ENCODE peak calls at places on chromosomes 13 and 19, in six cellular contexts. Z is IMR-90, Y is left ventricle myocardium inferior, R is cardiac fibroblast, M is RWPE1, C is uterus. B is an unnamed sample.

GRCh38 chr19:42184401-42184861 is 33.0 kb downstream of the DEDD2 start:
- DNase-seq in Z (peak), Y (peak), R (peak), M (peak), C (peak), B (peak)

GRCh38 chr19:3468211-3468610 is 12.1 kb downstream of the SMIM24 start:
- DNase-seq in Z (no peak), Y (no peak), R (no peak), M (no peak), C (no peak), B (no peak)

GRCh38 chr19:35272122-35272715 is 3.5 kb downstream of the USF2 start:
- DNase-seq in Z (no peak), Y (no peak), R (no peak), M (no peak), C (no peak), B (no peak)

GRCh38 chr19:46381746-46382345 is 31.5 kb downstream of the CCDC8 start:
- DNase-seq in Z (no peak), Y (no peak), R (no peak), M (no peak), C (no peak), B (no peak)

GRCh38 chr19:43807651-43808050 is 5.4 kb upstream of the LYPD5 start:
- DNase-seq in Z (no peak), Y (no peak), R (no peak), M (no peak), C (no peak), B (no peak)

GRCh38 chr13:79281335-79281734 is 124.7 kb downstream of the RBM26 start:
- DNase-seq in Z (no peak), Y (no peak), R (no peak), M (no peak), C (no peak), B (no peak)

GRCh38 chr13:60369242-60369641 is 27.8 kb upstream of the TDRD3 start:
- DNase-seq in Z (peak), Y (no peak), R (peak), M (no peak), C (no peak), B (no peak)

GRCh38 chr13:45626731-45627374 is 11.3 kb upstream of the ERICH6B start:
- DNase-seq in Z (no peak), Y (no peak), R (no peak), M (no peak), C (no peak), B (no peak)

GRCh38 chr13:35857769-35858168 is 273.4 kb downstream of the DCLK1 start:
- DNase-seq in Z (peak), Y (no peak), R (peak), M (no peak), C (no peak), B (no peak)

GRCh38 chr13:90107658-90108057 is 1239.8 kb upstream of the MIR17HG start:
- DNase-seq in Z (no peak), Y (no peak), R (no peak), M (no peak), C (no peak), B (no peak)

GRCh38 chr19:6092329-6093286 is 17.7 kb downstream of the RFX2 start:
- DNase-seq in Z (peak), Y (peak), R (peak), M (peak), C (peak), B (no peak)

GRCh38 chr19:16067205-16067938 is 8.9 kb upstream of the TPM4 start:
- DNase-seq in Z (peak), Y (no peak), R (peak), M (peak), C (peak), B (no peak)

GRCh38 chr19:3627351-3627723 is 747 bp upstream of the CACTIN start:
- DNase-seq in Z (no peak), Y (no peak), R (no peak), M (no peak), C (no peak), B (no peak)

GRCh38 chr19:46442808-46443450 is 14.2 kb upstream of the PNMA8C start:
- DNase-seq in Z (peak), Y (no peak), R (peak), M (peak), C (peak), B (no peak)

GRCh38 chr13:46354143-46355087 is 32.6 kb downstream of the RUBCNL start:
- DNase-seq in Z (peak), Y (no peak), R (peak), M (peak), C (no peak), B (no peak)

GRCh38 chr19:294819-295686 is 3.9 kb upstream of the PLPP2 start:
- DNase-seq in Z (peak), Y (no peak), R (peak), M (peak), C (no peak), B (no peak)

GRCh38 chr19:39740395-39740794 is 2.6 kb upstream of the CLC start:
- DNase-seq in Z (no peak), Y (no peak), R (no peak), M (no peak), C (no peak), B (no peak)

GRCh38 chr13:90089051-90089450 is 1258.4 kb upstream of the MIR17HG start:
- DNase-seq in Z (no peak), Y (no peak), R (no peak), M (no peak), C (no peak), B (no peak)

DNA sequence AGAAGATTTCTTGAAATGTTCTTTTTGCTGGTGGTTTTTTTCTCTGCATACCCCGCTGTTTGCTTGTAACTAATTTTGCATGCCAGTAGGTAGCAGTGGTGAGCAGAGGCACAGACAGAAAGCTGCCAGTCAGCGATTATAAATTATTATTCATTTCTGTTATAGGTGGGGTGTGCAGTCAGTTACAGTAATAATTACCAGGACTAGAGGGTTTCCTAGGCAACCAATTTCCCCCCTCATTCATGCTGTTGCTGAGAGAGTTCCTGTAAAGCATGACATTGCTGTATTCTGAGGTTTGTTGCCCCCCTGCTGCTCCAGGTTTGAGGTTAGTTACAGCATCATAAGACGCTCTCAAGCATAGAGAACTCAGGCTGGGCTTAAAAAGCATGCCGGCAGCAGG is 104.5 kb downstream of the URI1 start:
- DNase-seq in Z (peak), Y (no peak), R (peak), M (no peak), C (no peak), B (no peak)
- TF ChIP-seq CTCF in Z (peak), Y (peak), R (peak), M (peak), C (no peak), B (no peak)

DNA sequence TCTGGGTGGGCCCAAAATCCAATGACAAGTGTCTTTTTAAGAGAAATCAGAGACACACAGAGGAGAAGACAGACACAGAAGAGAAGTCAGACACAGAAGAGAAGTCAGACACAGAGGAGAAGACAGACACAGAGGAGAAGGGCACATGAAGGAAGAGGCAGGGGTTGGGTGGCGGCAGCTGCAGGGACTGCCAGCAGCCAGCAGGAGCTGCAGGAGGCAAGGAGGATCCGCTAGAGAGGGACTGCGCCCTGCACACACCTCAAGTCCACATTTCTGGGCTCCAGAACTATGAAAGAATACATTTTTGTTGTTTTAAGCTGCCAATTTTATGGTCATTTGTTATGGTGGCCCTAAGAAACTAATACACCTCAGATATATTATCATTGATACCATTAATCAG is 140.6 kb downstream of the ZIC5 start:
- DNase-seq in Z (no peak), Y (no peak), R (no peak), M (no peak), C (no peak), B (no peak)
- TF ChIP-seq CTCF in Z (no peak), Y (no peak), R (no peak), M (no peak), C (no peak), B (no peak)

GRCh38 chr13:25335856-25336255 is 34.4 kb downstream of the NUP58 start:
- DNase-seq in Z (peak), Y (no peak), R (peak), M (no peak), C (no peak), B (no peak)

GRCh38 chr13:25329706-25330105 is 28.3 kb downstream of the NUP58 start:
- DNase-seq in Z (peak), Y (no peak), R (peak), M (no peak), C (no peak), B (no peak)

DNA sequence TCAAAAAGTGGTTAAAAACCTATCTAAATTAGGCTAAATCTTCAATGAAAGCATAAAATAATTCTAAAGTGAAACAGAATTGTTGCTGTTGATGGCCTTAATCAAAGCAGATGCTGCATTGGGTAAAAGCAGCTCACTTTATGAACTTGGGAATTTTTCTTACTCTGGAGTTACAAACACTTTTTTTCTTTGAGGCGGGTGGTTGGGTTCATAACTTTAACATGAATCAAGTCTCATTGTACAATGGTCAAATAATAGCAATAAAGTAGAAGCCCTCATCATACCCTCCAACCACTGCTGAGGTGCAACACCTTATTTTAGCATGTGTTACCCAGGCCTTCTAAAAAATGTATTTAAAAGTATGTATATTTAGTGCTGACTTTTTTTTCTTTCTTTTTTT is 29.1 kb downstream of the NUP58 start:
- DNase-seq in Z (peak), Y (no peak), R (peak), M (no peak), C (no peak), B (no peak)
- TF ChIP-seq CTCF in Z (no peak), Y (no peak), R (no peak), M (no peak), C (no peak), B (no peak)

DNA sequence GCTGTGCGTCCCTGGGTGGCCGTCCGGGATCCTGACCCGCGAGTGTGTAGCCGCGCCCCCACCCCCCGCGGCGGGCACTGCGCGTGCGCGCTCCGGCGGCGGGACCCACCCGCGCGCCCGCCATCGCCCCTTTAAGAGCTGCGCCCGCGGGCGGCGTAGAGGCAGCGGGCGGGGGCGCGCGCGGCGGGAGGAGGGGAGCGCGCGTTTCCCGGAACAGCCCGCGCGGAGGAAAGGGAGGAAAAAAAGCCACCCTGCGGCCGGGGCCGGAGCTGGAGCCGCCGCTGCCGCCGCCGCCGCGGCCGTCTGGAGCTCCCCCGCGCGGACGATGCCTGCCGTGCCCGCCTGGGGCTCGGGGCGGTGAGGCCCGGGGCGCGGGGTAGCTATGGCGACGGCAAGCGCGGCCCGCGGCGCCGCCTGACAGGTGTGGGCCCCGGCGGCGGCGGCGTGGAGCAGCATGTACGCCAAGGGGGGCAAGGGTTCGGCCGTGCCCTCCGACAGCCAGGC is at the start of gene SSBP4:
- DNase-seq in Z (peak), Y (peak), R (peak), M (peak), C (peak), B (no peak)
- TF ChIP-seq CTCF in Z (peak), Y (peak), R (no peak), M (peak), C (no peak), B (no peak)

DNA sequence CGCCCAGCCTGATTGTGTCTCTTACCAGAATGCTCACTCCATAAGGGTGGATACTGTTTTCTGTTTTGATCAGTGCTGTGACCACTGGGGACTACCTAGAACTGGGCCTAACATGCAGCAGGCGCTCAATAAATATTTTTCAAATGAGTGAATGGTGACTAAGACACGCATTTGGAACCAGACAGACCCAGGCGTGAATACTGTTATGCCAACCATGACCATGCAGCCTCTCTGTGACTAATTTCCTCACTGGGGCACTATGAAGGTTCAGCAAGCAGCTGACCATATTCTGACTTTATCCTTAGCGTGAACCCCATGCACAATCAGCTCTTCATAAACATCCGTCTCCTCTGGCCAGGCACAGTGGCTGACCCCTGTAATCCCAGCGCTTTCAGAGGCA is 13.0 kb upstream of the SPC24 start:
- DNase-seq in Z (peak), Y (no peak), R (peak), M (peak), C (no peak), B (no peak)
- TF ChIP-seq CTCF in Z (no peak), Y (no peak), R (no peak), M (no peak), C (no peak), B (no peak)

DNA sequence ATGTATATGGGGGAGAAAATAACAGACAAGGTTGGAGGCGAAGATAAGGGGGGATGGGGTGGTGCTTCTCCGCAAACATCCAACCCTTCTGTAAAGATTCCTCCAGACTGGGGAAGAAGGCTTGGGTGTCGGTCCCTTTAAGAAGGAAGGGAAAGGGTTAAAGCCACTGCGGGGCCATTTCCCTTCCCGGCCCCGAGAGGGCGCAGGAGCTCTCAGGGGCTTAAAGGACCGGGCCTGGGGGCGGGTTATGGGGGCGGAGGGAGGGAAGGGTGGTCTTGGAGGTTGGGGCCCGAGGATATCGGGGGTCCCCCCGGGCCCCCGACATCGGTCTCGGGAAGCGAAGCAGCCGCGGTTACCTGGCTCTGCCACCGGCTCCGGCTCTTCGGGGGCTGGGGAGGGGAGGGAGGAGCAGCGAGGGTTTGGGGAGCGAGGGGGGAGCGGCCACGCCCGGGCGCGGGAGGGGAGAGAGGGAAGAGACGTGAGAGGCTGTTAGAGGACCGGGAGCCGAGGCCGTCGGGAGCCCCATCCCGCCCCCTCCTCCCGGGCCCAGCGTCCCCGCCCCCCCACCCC is 2.8 kb downstream of the TNNT1 start:
- DNase-seq in Z (no peak), Y (no peak), R (peak), M (peak), C (no peak), B (no peak)
- TF ChIP-seq CTCF in Z (peak), Y (peak), R (peak), M (peak), C (no peak), B (no peak)

GRCh38 chr19:23764781-23765180 is 6.1 kb upstream of the ZNF681 start:
- DNase-seq in Z (no peak), Y (no peak), R (no peak), M (no peak), C (no peak), B (no peak)

GRCh38 chr19:23758187-23759074 is at the start of gene ZNF681:
- DNase-seq in Z (peak), Y (peak), R (peak), M (peak), C (peak), B (peak)

GRCh38 chr19:23766951-23767350 is 8.3 kb upstream of the ZNF681 start:
- DNase-seq in Z (no peak), Y (no peak), R (no peak), M (no peak), C (no peak), B (no peak)

GRCh38 chr19:23762548-23762883 is 3.8 kb upstream of the ZNF681 start:
- DNase-seq in Z (no peak), Y (no peak), R (no peak), M (no peak), C (no peak), B (no peak)

DNA sequence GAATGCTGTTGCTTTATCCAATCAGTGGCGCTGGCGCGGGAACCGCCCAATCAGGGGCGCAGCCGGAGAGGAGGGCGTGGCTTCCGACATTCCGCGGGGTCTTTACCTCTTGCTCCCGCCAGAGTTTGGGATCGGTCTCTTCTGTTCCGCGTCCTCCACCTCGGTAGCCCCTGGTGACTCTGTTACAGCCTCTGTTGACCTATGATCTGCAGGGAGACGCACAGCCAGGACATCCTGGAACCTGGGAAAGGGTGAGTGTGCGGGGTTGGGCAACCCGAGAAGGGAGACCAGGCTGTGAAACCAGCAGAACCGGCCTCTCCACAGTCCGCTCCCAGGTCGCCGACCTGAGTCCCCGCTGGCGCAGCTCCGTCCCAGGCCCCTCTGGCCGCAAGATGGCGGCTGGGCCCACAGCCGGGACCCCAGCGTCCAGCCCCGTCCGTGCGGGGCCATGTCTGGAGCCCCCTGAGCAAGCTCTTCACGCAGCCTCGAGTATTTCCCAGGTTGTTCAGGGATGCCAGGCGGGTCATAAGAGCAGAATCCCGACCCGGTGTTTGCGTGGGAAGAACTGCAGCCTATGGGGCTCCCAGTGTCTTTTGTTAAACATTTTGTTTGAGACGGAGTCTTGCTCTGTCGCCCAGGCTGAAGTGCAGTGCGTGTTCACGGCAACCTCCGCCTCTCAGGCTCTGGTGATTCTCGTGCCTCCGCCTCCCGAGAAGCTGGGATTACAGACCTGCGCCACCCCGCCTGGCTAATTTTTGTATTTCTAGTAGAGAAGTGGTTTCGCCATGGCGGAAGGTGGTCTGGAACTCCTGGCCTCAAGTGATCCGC is 4.4 kb upstream of the ZNF681 start:
- DNase-seq in Z (peak), Y (peak), R (peak), M (peak), C (peak), B (peak)
- TF ChIP-seq CTCF in Z (no peak), Y (peak), R (no peak), M (no peak), C (no peak), B (no peak)

GRCh38 chr19:10321417-10321797 is 5.6 kb upstream of the FDX2 start:
- DNase-seq in Z (no peak), Y (no peak), R (no peak), M (no peak), C (no peak), B (no peak)
- TF ChIP-seq CTCF in Z (no peak), Y (no peak), R (no peak), M (no peak), C (no peak), B (no peak)

DNA sequence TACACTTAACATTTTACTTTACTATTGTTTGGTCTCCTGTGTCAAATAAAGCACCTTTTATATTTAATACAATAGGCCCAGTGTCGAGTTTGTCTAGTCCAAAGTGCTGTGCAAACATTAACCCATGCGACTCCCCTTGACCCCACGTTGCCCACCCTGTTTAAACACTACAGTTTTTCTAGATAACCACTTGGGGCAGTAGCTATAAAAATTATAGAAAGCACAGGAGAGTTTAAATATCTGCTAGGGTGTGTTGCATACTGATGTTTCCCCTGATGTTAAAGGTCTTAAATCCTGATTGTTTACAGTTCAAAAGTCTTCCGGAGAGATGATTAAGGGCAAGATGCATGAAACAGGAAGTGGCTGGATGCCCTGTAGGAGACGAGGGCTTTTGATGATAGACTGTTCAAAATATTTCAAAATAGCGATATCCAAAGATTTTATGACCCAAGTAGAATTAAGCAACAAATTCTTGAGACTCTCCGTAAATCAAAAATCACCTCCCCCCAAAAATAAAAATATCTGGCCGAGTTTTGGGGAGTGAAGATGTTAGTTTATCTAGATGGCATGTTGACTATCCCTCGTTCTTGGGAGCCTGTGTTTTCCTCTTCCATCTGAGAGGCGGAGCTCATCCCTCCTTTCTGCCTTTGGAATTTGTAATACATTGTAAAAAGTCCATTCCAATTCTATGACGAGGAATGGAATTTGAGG is 167.1 kb downstream of the FGF9 start:
- DNase-seq in Z (peak), Y (no peak), R (no peak), M (no peak), C (peak), B (no peak)
- TF ChIP-seq CTCF in Z (no peak), Y (no peak), R (no peak), M (no peak), C (no peak), B (no peak)

B was measured in omental fat pad.